ENCODE peak calls at places on chromosomes 1 and 21, in ten cellular contexts. One of them, this sample, is unnamed.

GRCh38 chr1:46643368-46643775 is 24.8 kb downstream of the ATPAF1 start:
- DNase-seq in CD8-positive, alpha-beta memory T cell: no peak
- DNase-seq in uterus: no peak
- DNase-seq in effector CD4-positive, alpha-beta T cell: no peak
- DNase-seq in head of caudate nucleus: no peak
- DNase-seq in stimulated activated CD8-positive, alpha-beta memory T cell treated with anti-CD3 and anti-CD28 coated beads, Interleukin-12 subunit alpha, Interleukin-12 subunit beta, amount 100 ng/mL, for 4 hours: no peak
- DNase-seq in neuronal stem cell: no peak
- DNase-seq in GM23248: peak
- DNase-seq in omental fat pad: no peak
- DNase-seq in central memory CD4-positive, alpha-beta T cell: no peak
- DNase-seq in this sample: peak

GRCh38 chr1:9807541-9807940 is 16.2 kb downstream of the CLSTN1 start:
- DNase-seq in head of caudate nucleus: no peak
- DNase-seq in stimulated activated CD8-positive, alpha-beta memory T cell treated with anti-CD3 and anti-CD28 coated beads, Interleukin-12 subunit alpha, Interleukin-12 subunit beta, amount 100 ng/mL, for 4 hours: no peak
- DNase-seq in effector CD4-positive, alpha-beta T cell: no peak
- DNase-seq in CD8-positive, alpha-beta memory T cell: no peak
- DNase-seq in neuronal stem cell: no peak
- DNase-seq in uterus: peak
- DNase-seq in central memory CD4-positive, alpha-beta T cell: no peak
- DNase-seq in GM23248: no peak
- DNase-seq in omental fat pad: no peak
- DNase-seq in this sample: no peak

GRCh38 chr1:39478536-39478935 is 12.9 kb upstream of the BMP8A start:
- DNase-seq in stimulated activated CD8-positive, alpha-beta memory T cell treated with anti-CD3 and anti-CD28 coated beads, Interleukin-12 subunit alpha, Interleukin-12 subunit beta, amount 100 ng/mL, for 4 hours: no peak
- DNase-seq in head of caudate nucleus: no peak
- DNase-seq in CD8-positive, alpha-beta memory T cell: no peak
- DNase-seq in omental fat pad: no peak
- DNase-seq in central memory CD4-positive, alpha-beta T cell: no peak
- DNase-seq in uterus: no peak
- DNase-seq in neuronal stem cell: no peak
- DNase-seq in effector CD4-positive, alpha-beta T cell: no peak
- DNase-seq in GM23248: no peak
- DNase-seq in this sample: no peak

GRCh38 chr1:39841429-39841828 is 41.9 kb downstream of the TRIT1 start:
- DNase-seq in GM23248: no peak
- DNase-seq in omental fat pad: no peak
- DNase-seq in central memory CD4-positive, alpha-beta T cell: no peak
- DNase-seq in uterus: no peak
- DNase-seq in CD8-positive, alpha-beta memory T cell: no peak
- DNase-seq in head of caudate nucleus: no peak
- DNase-seq in neuronal stem cell: no peak
- DNase-seq in effector CD4-positive, alpha-beta T cell: no peak
- DNase-seq in stimulated activated CD8-positive, alpha-beta memory T cell treated with anti-CD3 and anti-CD28 coated beads, Interleukin-12 subunit alpha, Interleukin-12 subunit beta, amount 100 ng/mL, for 4 hours: no peak
- DNase-seq in this sample: no peak

GRCh38 chr1:53837924-53838653 is at the start of gene NDC1:
- DNase-seq in central memory CD4-positive, alpha-beta T cell: peak
- DNase-seq in effector CD4-positive, alpha-beta T cell: peak
- DNase-seq in head of caudate nucleus: peak
- DNase-seq in uterus: peak
- DNase-seq in GM23248: peak
- DNase-seq in CD8-positive, alpha-beta memory T cell: peak
- DNase-seq in stimulated activated CD8-positive, alpha-beta memory T cell treated with anti-CD3 and anti-CD28 coated beads, Interleukin-12 subunit alpha, Interleukin-12 subunit beta, amount 100 ng/mL, for 4 hours: peak
- DNase-seq in neuronal stem cell: peak
- DNase-seq in omental fat pad: peak
- DNase-seq in this sample: peak

GRCh38 chr1:56436912-56437403 is 142.4 kb downstream of the PLPP3 start:
- DNase-seq in omental fat pad: no peak
- DNase-seq in uterus: no peak
- DNase-seq in GM23248: no peak
- DNase-seq in effector CD4-positive, alpha-beta T cell: no peak
- DNase-seq in neuronal stem cell: peak
- DNase-seq in stimulated activated CD8-positive, alpha-beta memory T cell treated with anti-CD3 and anti-CD28 coated beads, Interleukin-12 subunit alpha, Interleukin-12 subunit beta, amount 100 ng/mL, for 4 hours: no peak
- DNase-seq in central memory CD4-positive, alpha-beta T cell: no peak
- DNase-seq in head of caudate nucleus: peak
- DNase-seq in CD8-positive, alpha-beta memory T cell: no peak
- DNase-seq in this sample: no peak

GRCh38 chr21:32410916-32411315 is 1.6 kb upstream of the EVA1C start:
- DNase-seq in omental fat pad: no peak
- DNase-seq in effector CD4-positive, alpha-beta T cell: no peak
- DNase-seq in GM23248: no peak
- DNase-seq in uterus: no peak
- DNase-seq in CD8-positive, alpha-beta memory T cell: no peak
- DNase-seq in stimulated activated CD8-positive, alpha-beta memory T cell treated with anti-CD3 and anti-CD28 coated beads, Interleukin-12 subunit alpha, Interleukin-12 subunit beta, amount 100 ng/mL, for 4 hours: no peak
- DNase-seq in central memory CD4-positive, alpha-beta T cell: no peak
- DNase-seq in neuronal stem cell: no peak
- DNase-seq in head of caudate nucleus: no peak
- DNase-seq in this sample: no peak

GRCh38 chr1:203569490-203570318 is 56.9 kb upstream of the ATP2B4 start:
- DNase-seq in GM23248: no peak
- DNase-seq in effector CD4-positive, alpha-beta T cell: no peak
- DNase-seq in uterus: no peak
- DNase-seq in central memory CD4-positive, alpha-beta T cell: no peak
- DNase-seq in CD8-positive, alpha-beta memory T cell: no peak
- DNase-seq in neuronal stem cell: no peak
- DNase-seq in omental fat pad: no peak
- DNase-seq in head of caudate nucleus: no peak
- DNase-seq in stimulated activated CD8-positive, alpha-beta memory T cell treated with anti-CD3 and anti-CD28 coated beads, Interleukin-12 subunit alpha, Interleukin-12 subunit beta, amount 100 ng/mL, for 4 hours: no peak
- DNase-seq in this sample: peak

GRCh38 chr1:5297199-5297877 is 642.9 kb downstream of the AJAP1 start:
- DNase-seq in neuronal stem cell: no peak
- DNase-seq in effector CD4-positive, alpha-beta T cell: no peak
- DNase-seq in stimulated activated CD8-positive, alpha-beta memory T cell treated with anti-CD3 and anti-CD28 coated beads, Interleukin-12 subunit alpha, Interleukin-12 subunit beta, amount 100 ng/mL, for 4 hours: no peak
- DNase-seq in omental fat pad: no peak
- DNase-seq in head of caudate nucleus: peak
- DNase-seq in central memory CD4-positive, alpha-beta T cell: no peak
- DNase-seq in uterus: no peak
- DNase-seq in GM23248: no peak
- DNase-seq in CD8-positive, alpha-beta memory T cell: no peak
- DNase-seq in this sample: no peak

GRCh38 chr1:41367102-41367537 is 5.9 kb downstream of the FOXO6 start:
- DNase-seq in stimulated activated CD8-positive, alpha-beta memory T cell treated with anti-CD3 and anti-CD28 coated beads, Interleukin-12 subunit alpha, Interleukin-12 subunit beta, amount 100 ng/mL, for 4 hours: no peak
- DNase-seq in omental fat pad: no peak
- DNase-seq in GM23248: no peak
- DNase-seq in head of caudate nucleus: no peak
- DNase-seq in central memory CD4-positive, alpha-beta T cell: no peak
- DNase-seq in neuronal stem cell: no peak
- DNase-seq in effector CD4-positive, alpha-beta T cell: no peak
- DNase-seq in CD8-positive, alpha-beta memory T cell: no peak
- DNase-seq in uterus: no peak
- DNase-seq in this sample: no peak

GRCh38 chr1:199272107-199272506 is 633.3 kb downstream of the PTPRC start:
- DNase-seq in CD8-positive, alpha-beta memory T cell: no peak
- DNase-seq in effector CD4-positive, alpha-beta T cell: no peak
- DNase-seq in uterus: no peak
- DNase-seq in neuronal stem cell: no peak
- DNase-seq in central memory CD4-positive, alpha-beta T cell: no peak
- DNase-seq in stimulated activated CD8-positive, alpha-beta memory T cell treated with anti-CD3 and anti-CD28 coated beads, Interleukin-12 subunit alpha, Interleukin-12 subunit beta, amount 100 ng/mL, for 4 hours: no peak
- DNase-seq in omental fat pad: no peak
- DNase-seq in head of caudate nucleus: no peak
- DNase-seq in GM23248: peak
- DNase-seq in this sample: no peak

GRCh38 chr1:212225871-212226302 is 59.3 kb upstream of the PPP2R5A start:
- DNase-seq in stimulated activated CD8-positive, alpha-beta memory T cell treated with anti-CD3 and anti-CD28 coated beads, Interleukin-12 subunit alpha, Interleukin-12 subunit beta, amount 100 ng/mL, for 4 hours: no peak
- DNase-seq in GM23248: no peak
- DNase-seq in neuronal stem cell: no peak
- DNase-seq in central memory CD4-positive, alpha-beta T cell: no peak
- DNase-seq in CD8-positive, alpha-beta memory T cell: no peak
- DNase-seq in omental fat pad: no peak
- DNase-seq in head of caudate nucleus: no peak
- DNase-seq in effector CD4-positive, alpha-beta T cell: no peak
- DNase-seq in uterus: no peak
- DNase-seq in this sample: no peak

GRCh38 chr1:61606448-61607312 is 118.3 kb downstream of the TM2D1 start:
- DNase-seq in effector CD4-positive, alpha-beta T cell: no peak
- DNase-seq in stimulated activated CD8-positive, alpha-beta memory T cell treated with anti-CD3 and anti-CD28 coated beads, Interleukin-12 subunit alpha, Interleukin-12 subunit beta, amount 100 ng/mL, for 4 hours: no peak
- DNase-seq in head of caudate nucleus: no peak
- DNase-seq in CD8-positive, alpha-beta memory T cell: no peak
- DNase-seq in GM23248: peak
- DNase-seq in omental fat pad: no peak
- DNase-seq in neuronal stem cell: no peak
- DNase-seq in uterus: peak
- DNase-seq in central memory CD4-positive, alpha-beta T cell: no peak
- DNase-seq in this sample: no peak

GRCh38 chr1:52460686-52461085 is 56.3 kb downstream of the PRPF38A start:
- DNase-seq in CD8-positive, alpha-beta memory T cell: no peak
- DNase-seq in central memory CD4-positive, alpha-beta T cell: no peak
- DNase-seq in neuronal stem cell: no peak
- DNase-seq in GM23248: peak
- DNase-seq in head of caudate nucleus: no peak
- DNase-seq in uterus: no peak
- DNase-seq in stimulated activated CD8-positive, alpha-beta memory T cell treated with anti-CD3 and anti-CD28 coated beads, Interleukin-12 subunit alpha, Interleukin-12 subunit beta, amount 100 ng/mL, for 4 hours: no peak
- DNase-seq in effector CD4-positive, alpha-beta T cell: no peak
- DNase-seq in omental fat pad: no peak
- DNase-seq in this sample: peak

GRCh38 chr21:34582506-34583150 is 32.3 kb downstream of the RCAN1 start:
- DNase-seq in head of caudate nucleus: no peak
- DNase-seq in uterus: no peak
- DNase-seq in effector CD4-positive, alpha-beta T cell: no peak
- DNase-seq in CD8-positive, alpha-beta memory T cell: no peak
- DNase-seq in stimulated activated CD8-positive, alpha-beta memory T cell treated with anti-CD3 and anti-CD28 coated beads, Interleukin-12 subunit alpha, Interleukin-12 subunit beta, amount 100 ng/mL, for 4 hours: no peak
- DNase-seq in GM23248: peak
- DNase-seq in central memory CD4-positive, alpha-beta T cell: no peak
- DNase-seq in neuronal stem cell: peak
- DNase-seq in omental fat pad: no peak
- DNase-seq in this sample: peak

GRCh38 chr1:10679521-10680220 is 116.8 kb downstream of the CASZ1 start:
- DNase-seq in omental fat pad: no peak
- DNase-seq in head of caudate nucleus: no peak
- DNase-seq in CD8-positive, alpha-beta memory T cell: no peak
- DNase-seq in central memory CD4-positive, alpha-beta T cell: no peak
- DNase-seq in neuronal stem cell: peak
- DNase-seq in stimulated activated CD8-positive, alpha-beta memory T cell treated with anti-CD3 and anti-CD28 coated beads, Interleukin-12 subunit alpha, Interleukin-12 subunit beta, amount 100 ng/mL, for 4 hours: no peak
- DNase-seq in effector CD4-positive, alpha-beta T cell: no peak
- DNase-seq in uterus: peak
- DNase-seq in GM23248: peak
- DNase-seq in this sample: peak

GRCh38 chr1:221961532-221962292 is 219.8 kb upstream of the DUSP10 start:
- DNase-seq in effector CD4-positive, alpha-beta T cell: no peak
- DNase-seq in uterus: no peak
- DNase-seq in CD8-positive, alpha-beta memory T cell: peak
- DNase-seq in central memory CD4-positive, alpha-beta T cell: peak
- DNase-seq in omental fat pad: no peak
- DNase-seq in head of caudate nucleus: no peak
- DNase-seq in neuronal stem cell: no peak
- DNase-seq in GM23248: peak
- DNase-seq in stimulated activated CD8-positive, alpha-beta memory T cell treated with anti-CD3 and anti-CD28 coated beads, Interleukin-12 subunit alpha, Interleukin-12 subunit beta, amount 100 ng/mL, for 4 hours: peak
- DNase-seq in this sample: peak

GRCh38 chr1:42179900-42180329 is 15.4 kb upstream of the GUCA2A start:
- DNase-seq in CD8-positive, alpha-beta memory T cell: no peak
- DNase-seq in neuronal stem cell: no peak
- DNase-seq in omental fat pad: no peak
- DNase-seq in central memory CD4-positive, alpha-beta T cell: no peak
- DNase-seq in uterus: no peak
- DNase-seq in head of caudate nucleus: no peak
- DNase-seq in stimulated activated CD8-positive, alpha-beta memory T cell treated with anti-CD3 and anti-CD28 coated beads, Interleukin-12 subunit alpha, Interleukin-12 subunit beta, amount 100 ng/mL, for 4 hours: no peak
- DNase-seq in GM23248: no peak
- DNase-seq in effector CD4-positive, alpha-beta T cell: no peak
- DNase-seq in this sample: no peak

GRCh38 chr1:222171005-222171404 is 376.9 kb downstream of the HHIPL2 start:
- DNase-seq in neuronal stem cell: no peak
- DNase-seq in omental fat pad: no peak
- DNase-seq in GM23248: peak
- DNase-seq in central memory CD4-positive, alpha-beta T cell: no peak
- DNase-seq in CD8-positive, alpha-beta memory T cell: no peak
- DNase-seq in head of caudate nucleus: no peak
- DNase-seq in uterus: no peak
- DNase-seq in stimulated activated CD8-positive, alpha-beta memory T cell treated with anti-CD3 and anti-CD28 coated beads, Interleukin-12 subunit alpha, Interleukin-12 subunit beta, amount 100 ng/mL, for 4 hours: no peak
- DNase-seq in effector CD4-positive, alpha-beta T cell: no peak
- DNase-seq in this sample: peak

GRCh38 chr1:9891207-9891606 is 18.9 kb downstream of the CTNNBIP1 start:
- DNase-seq in uterus: no peak
- DNase-seq in stimulated activated CD8-positive, alpha-beta memory T cell treated with anti-CD3 and anti-CD28 coated beads, Interleukin-12 subunit alpha, Interleukin-12 subunit beta, amount 100 ng/mL, for 4 hours: no peak
- DNase-seq in head of caudate nucleus: no peak
- DNase-seq in neuronal stem cell: no peak
- DNase-seq in central memory CD4-positive, alpha-beta T cell: no peak
- DNase-seq in CD8-positive, alpha-beta memory T cell: no peak
- DNase-seq in effector CD4-positive, alpha-beta T cell: no peak
- DNase-seq in GM23248: peak
- DNase-seq in omental fat pad: no peak
- DNase-seq in this sample: peak

GRCh38 chr1:100448371-100448770 is 89.6 kb upstream of the GPR88 start:
- DNase-seq in effector CD4-positive, alpha-beta T cell: no peak
- DNase-seq in GM23248: no peak
- DNase-seq in central memory CD4-positive, alpha-beta T cell: no peak
- DNase-seq in neuronal stem cell: no peak
- DNase-seq in stimulated activated CD8-positive, alpha-beta memory T cell treated with anti-CD3 and anti-CD28 coated beads, Interleukin-12 subunit alpha, Interleukin-12 subunit beta, amount 100 ng/mL, for 4 hours: no peak
- DNase-seq in CD8-positive, alpha-beta memory T cell: no peak
- DNase-seq in omental fat pad: no peak
- DNase-seq in head of caudate nucleus: no peak
- DNase-seq in uterus: no peak
- DNase-seq in this sample: no peak

GRCh38 chr1:11180342-11180744 is 8.8 kb upstream of the ANGPTL7 start:
- DNase-seq in head of caudate nucleus: no peak
- DNase-seq in uterus: no peak
- DNase-seq in central memory CD4-positive, alpha-beta T cell: no peak
- DNase-seq in CD8-positive, alpha-beta memory T cell: no peak
- DNase-seq in effector CD4-positive, alpha-beta T cell: no peak
- DNase-seq in neuronal stem cell: no peak
- DNase-seq in stimulated activated CD8-positive, alpha-beta memory T cell treated with anti-CD3 and anti-CD28 coated beads, Interleukin-12 subunit alpha, Interleukin-12 subunit beta, amount 100 ng/mL, for 4 hours: no peak
- DNase-seq in omental fat pad: no peak
- DNase-seq in GM23248: peak
- DNase-seq in this sample: peak

GRCh38 chr1:171611306-171611705 is 10.7 kb upstream of the MYOCOS start:
- DNase-seq in central memory CD4-positive, alpha-beta T cell: no peak
- DNase-seq in omental fat pad: no peak
- DNase-seq in uterus: no peak
- DNase-seq in effector CD4-positive, alpha-beta T cell: no peak
- DNase-seq in stimulated activated CD8-positive, alpha-beta memory T cell treated with anti-CD3 and anti-CD28 coated beads, Interleukin-12 subunit alpha, Interleukin-12 subunit beta, amount 100 ng/mL, for 4 hours: no peak
- DNase-seq in CD8-positive, alpha-beta memory T cell: no peak
- DNase-seq in head of caudate nucleus: no peak
- DNase-seq in neuronal stem cell: no peak
- DNase-seq in GM23248: peak
- DNase-seq in this sample: no peak

GRCh38 chr1:173206816-173207595 is at the start of gene TNFSF4:
- DNase-seq in GM23248: peak
- DNase-seq in head of caudate nucleus: no peak
- DNase-seq in central memory CD4-positive, alpha-beta T cell: no peak
- DNase-seq in effector CD4-positive, alpha-beta T cell: no peak
- DNase-seq in neuronal stem cell: no peak
- DNase-seq in CD8-positive, alpha-beta memory T cell: no peak
- DNase-seq in stimulated activated CD8-positive, alpha-beta memory T cell treated with anti-CD3 and anti-CD28 coated beads, Interleukin-12 subunit alpha, Interleukin-12 subunit beta, amount 100 ng/mL, for 4 hours: no peak
- DNase-seq in uterus: no peak
- DNase-seq in omental fat pad: no peak
- DNase-seq in this sample: no peak

GRCh38 chr1:91583326-91583755 is 82.7 kb downstream of the CDC7 start:
- DNase-seq in neuronal stem cell: no peak
- DNase-seq in head of caudate nucleus: no peak
- DNase-seq in central memory CD4-positive, alpha-beta T cell: no peak
- DNase-seq in stimulated activated CD8-positive, alpha-beta memory T cell treated with anti-CD3 and anti-CD28 coated beads, Interleukin-12 subunit alpha, Interleukin-12 subunit beta, amount 100 ng/mL, for 4 hours: no peak
- DNase-seq in effector CD4-positive, alpha-beta T cell: no peak
- DNase-seq in omental fat pad: no peak
- DNase-seq in uterus: no peak
- DNase-seq in GM23248: peak
- DNase-seq in CD8-positive, alpha-beta memory T cell: no peak
- DNase-seq in this sample: peak

GRCh38 chr1:169809370-169810095 is 14.8 kb upstream of the METTL18 start:
- DNase-seq in uterus: no peak
- DNase-seq in central memory CD4-positive, alpha-beta T cell: peak
- DNase-seq in head of caudate nucleus: no peak
- DNase-seq in effector CD4-positive, alpha-beta T cell: peak
- DNase-seq in GM23248: peak
- DNase-seq in CD8-positive, alpha-beta memory T cell: no peak
- DNase-seq in neuronal stem cell: no peak
- DNase-seq in stimulated activated CD8-positive, alpha-beta memory T cell treated with anti-CD3 and anti-CD28 coated beads, Interleukin-12 subunit alpha, Interleukin-12 subunit beta, amount 100 ng/mL, for 4 hours: no peak
- DNase-seq in omental fat pad: no peak
- DNase-seq in this sample: peak

GRCh38 chr21:34974162-34974981 is 74.7 kb downstream of the RUNX1 start:
- DNase-seq in central memory CD4-positive, alpha-beta T cell: peak
- DNase-seq in CD8-positive, alpha-beta memory T cell: no peak
- DNase-seq in head of caudate nucleus: no peak
- DNase-seq in omental fat pad: no peak
- DNase-seq in effector CD4-positive, alpha-beta T cell: peak
- DNase-seq in stimulated activated CD8-positive, alpha-beta memory T cell treated with anti-CD3 and anti-CD28 coated beads, Interleukin-12 subunit alpha, Interleukin-12 subunit beta, amount 100 ng/mL, for 4 hours: no peak
- DNase-seq in GM23248: no peak
- DNase-seq in neuronal stem cell: no peak
- DNase-seq in uterus: no peak
- DNase-seq in this sample: no peak

GRCh38 chr1:179872558-179872957 is 5.0 kb downstream of the TOR1AIP2 start:
- DNase-seq in neuronal stem cell: no peak
- DNase-seq in central memory CD4-positive, alpha-beta T cell: no peak
- DNase-seq in stimulated activated CD8-positive, alpha-beta memory T cell treated with anti-CD3 and anti-CD28 coated beads, Interleukin-12 subunit alpha, Interleukin-12 subunit beta, amount 100 ng/mL, for 4 hours: no peak
- DNase-seq in omental fat pad: no peak
- DNase-seq in CD8-positive, alpha-beta memory T cell: no peak
- DNase-seq in head of caudate nucleus: no peak
- DNase-seq in effector CD4-positive, alpha-beta T cell: no peak
- DNase-seq in GM23248: no peak
- DNase-seq in uterus: no peak
- DNase-seq in this sample: no peak